ENCODE peak calls at places on chromosomes 7 and 10, in ten cellular contexts. D is sigmoid colon, Z is SK-N-SH, U is esophagus muscularis mucosa, H is transverse colon, X is stomach, S is suprapubic skin, N is HepG2, B is K562, G is GM12878. R is an unnamed sample. For H3K27me3, the result is how much of the 10 kb centered on the place peaks cover.

GRCh38 chr7:82805527-82805960 is 357.1 kb downstream of the PCLO start:
- DNase-seq in X (no peak), G (no peak), H (no peak), D (no peak), Z (peak), N (peak), S (no peak), B (no peak), U (no peak), R (no peak)

GRCh38 chr7:108637049-108637621 is 67.5 kb downstream of the DNAJB9 start:
- DNase-seq in X (no peak), S (no peak), B (no peak), D (no peak), G (no peak), N (no peak), U (no peak), Z (no peak), H (no peak), R (no peak)

GRCh38 chr7:115941703-115942268 is 88.8 kb downstream of the TFEC start:
- DNase-seq in B (no peak), D (no peak), N (no peak), H (no peak), S (no peak), G (no peak), U (no peak), Z (no peak), X (no peak), R (no peak)

GRCh38 chr10:63752318-63752717 is 231.1 kb downstream of the REEP3 start:
- DNase-seq in X (no peak), Z (no peak), S (no peak), U (no peak), N (no peak), H (no peak), B (peak), G (no peak), D (no peak), R (no peak)

GRCh38 chr7:15709978-15710377 is 23.5 kb upstream of the MEOX2 start:
- DNase-seq in Z (no peak), N (no peak), S (no peak), U (no peak), B (no peak), G (no peak), H (no peak), D (no peak), X (no peak), R (no peak)

GRCh38 chr7:75844158-75844557 is 30.6 kb upstream of the CCL24 start:
- DNase-seq in H (no peak), N (no peak), U (no peak), S (no peak), X (no peak), Z (no peak), D (no peak), G (no peak), B (no peak), R (no peak)

GRCh38 chr7:120218702-120219101 is 54.3 kb upstream of the KCND2 start:
- DNase-seq in G (no peak), N (no peak), D (peak), U (no peak), X (no peak), B (no peak), S (no peak), H (no peak), Z (no peak), R (no peak)

GRCh38 chr10:32379314-32379949 is 32.5 kb upstream of the EPC1 start:
- DNase-seq in S (no peak), H (no peak), D (no peak), N (peak), G (no peak), X (no peak), B (peak), U (no peak), Z (peak), R (no peak)

GRCh38 chr10:105950410-105950809 is 1214.1 kb downstream of the SORCS1 start:
- DNase-seq in N (peak), D (peak), U (no peak), S (no peak), Z (peak), X (peak), B (peak), H (peak), G (peak), R (no peak)

GRCh38 chr10:344582-345200 is 209.4 kb downstream of the ZMYND11 start:
- DNase-seq in Z (no peak), X (no peak), U (no peak), H (no peak), N (no peak), D (peak), S (peak), G (no peak), B (no peak), R (no peak)

GRCh38 chr10:110827410-110827809 is 44.3 kb upstream of the PDCD4 start:
- DNase-seq in B (no peak), G (no peak), N (peak), U (no peak), S (no peak), X (no peak), H (no peak), Z (no peak), D (no peak), R (no peak)

GRCh38 chr10:31096161-31096560 is 64.5 kb upstream of the ZNF438 start:
- DNase-seq in G (no peak), Z (peak), B (no peak), H (no peak), S (no peak), N (no peak), D (no peak), X (no peak), U (no peak), R (no peak)

GRCh38 chr7:86991844-86992243 is 67.6 kb downstream of the ELAPOR2 start:
- DNase-seq in N (no peak), X (no peak), G (no peak), U (no peak), B (no peak), D (no peak), S (no peak), H (no peak), Z (no peak), R (no peak)

GRCh38 chr10:12321641-12322040 is 27.7 kb upstream of the CAMK1D start:
- DNase-seq in N (no peak), S (no peak), D (no peak), X (no peak), Z (no peak), B (no peak), H (no peak), G (no peak), U (no peak), R (no peak)

GRCh38 chr10:112175409-112175808 is 8.2 kb downstream of the GPAM start:
- DNase-seq in U (no peak), N (no peak), G (no peak), D (no peak), H (no peak), S (no peak), X (no peak), B (no peak), Z (no peak), R (no peak)

GRCh38 chr7:51344406-51344805 is 27.8 kb upstream of the COBL start:
- DNase-seq in U (no peak), H (no peak), S (no peak), X (peak), G (no peak), N (peak), B (no peak), D (no peak), Z (no peak), R (no peak)
- TF ChIP-seq EP300 in U (no peak), H (no peak), S (no peak), X (no peak), G (no peak), N (no peak), B (no peak), D (no peak), Z (no peak), R (no peak)

GRCh38 chr7:71682841-71683341 is 550.9 kb downstream of the GALNT17 start:
- DNase-seq in G (no peak), S (no peak), X (no peak), N (no peak), U (no peak), B (no peak), H (no peak), Z (no peak), D (no peak), R (no peak)
- TF ChIP-seq POLR2AphosphoS5 in G (no peak), S (no peak), X (no peak), N (no peak), U (no peak), B (no peak), H (no peak), Z (no peak), D (no peak), R (no peak)

GRCh38 chr7:157903715-157904114 is 566.9 kb downstream of the DNAJB6 start:
- DNase-seq in Z (no peak), U (no peak), B (no peak), D (no peak), X (no peak), G (no peak), S (no peak), H (no peak), N (no peak), R (no peak)

GRCh38 chr7:157905740-157906461 is 569.1 kb downstream of the DNAJB6 start:
- DNase-seq in X (no peak), S (no peak), D (peak), N (no peak), U (no peak), B (peak), G (no peak), Z (peak), H (no peak), R (no peak)

GRCh38 chr7:157904211-157904865 is 567.5 kb downstream of the DNAJB6 start:
- DNase-seq in G (no peak), D (no peak), H (no peak), B (no peak), X (no peak), N (no peak), S (no peak), Z (no peak), U (no peak), R (no peak)

GRCh38 chr7:157903296-157903695 is 566.5 kb downstream of the DNAJB6 start:
- DNase-seq in B (no peak), G (no peak), D (no peak), U (no peak), X (no peak), N (no peak), S (no peak), H (no peak), Z (no peak), R (no peak)

DNA sequence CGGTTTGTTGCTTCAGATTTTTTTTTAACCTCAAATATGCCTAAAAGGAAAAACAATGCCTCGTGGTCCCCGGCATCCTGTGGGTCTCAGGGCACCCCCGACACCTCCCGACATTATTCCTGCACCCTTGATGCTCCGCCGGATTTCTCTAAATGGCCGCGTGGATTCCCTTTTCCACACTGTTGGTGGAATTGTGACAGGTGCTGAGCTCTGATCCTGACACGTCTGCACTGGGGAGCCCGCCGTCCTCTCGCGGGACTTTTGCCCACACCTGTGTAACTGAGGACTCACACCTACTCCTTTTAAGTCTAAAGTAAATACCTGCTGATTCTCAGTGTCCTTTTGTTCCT is 568.0 kb downstream of the DNAJB6 start:
- DNase-seq in G (no peak), S (no peak), X (no peak), U (no peak), D (no peak), H (no peak), N (no peak), Z (no peak), B (no peak), R (no peak)
- H3K27me3 ChIP-seq in G (under half), S (under half), X (under half), U (under half), D (under half), H (under half), N (under half), Z (under half), B (half or more), R (under half)

GRCh38 chr7:156096806-156097538 is 284.7 kb upstream of the SHH start:
- DNase-seq in U (no peak), X (no peak), G (no peak), Z (no peak), S (no peak), N (no peak), B (no peak), H (no peak), D (no peak), R (no peak)
- TF ChIP-seq EP300 in U (no peak), X (no peak), G (no peak), Z (no peak), S (no peak), N (no peak), B (no peak), H (no peak), D (no peak), R (no peak)

GRCh38 chr7:151251926-151252835 is 3.7 kb upstream of the SMARCD3 start:
- DNase-seq in Z (peak), H (peak), B (peak), G (no peak), S (peak), N (no peak), D (peak), U (no peak), X (peak), R (peak)
- TF ChIP-seq POLR2AphosphoS5 in Z (peak), H (no peak), B (no peak), G (no peak), S (no peak), N (no peak), D (peak), U (peak), X (peak), R (no peak)

GRCh38 chr7:155470186-155470487 is 12.2 kb downstream of the EN2 start:
- DNase-seq in S (no peak), B (no peak), H (no peak), G (no peak), U (no peak), Z (no peak), D (peak), N (no peak), X (no peak), R (no peak)

GRCh38 chr7:155471728-155472127 is 13.8 kb downstream of the EN2 start:
- DNase-seq in U (no peak), D (peak), X (no peak), Z (no peak), G (no peak), N (no peak), S (no peak), H (no peak), B (no peak), R (no peak)

GRCh38 chr7:155470686-155471638 is 13.0 kb downstream of the EN2 start:
- DNase-seq in S (peak), N (no peak), U (no peak), Z (peak), D (peak), B (no peak), G (no peak), H (no peak), X (no peak), R (no peak)

GRCh38 chr7:155467846-155468821 is 10.2 kb downstream of the EN2 start:
- DNase-seq in U (no peak), X (no peak), S (no peak), B (no peak), G (no peak), Z (peak), N (no peak), D (no peak), H (no peak), R (peak)

DNA sequence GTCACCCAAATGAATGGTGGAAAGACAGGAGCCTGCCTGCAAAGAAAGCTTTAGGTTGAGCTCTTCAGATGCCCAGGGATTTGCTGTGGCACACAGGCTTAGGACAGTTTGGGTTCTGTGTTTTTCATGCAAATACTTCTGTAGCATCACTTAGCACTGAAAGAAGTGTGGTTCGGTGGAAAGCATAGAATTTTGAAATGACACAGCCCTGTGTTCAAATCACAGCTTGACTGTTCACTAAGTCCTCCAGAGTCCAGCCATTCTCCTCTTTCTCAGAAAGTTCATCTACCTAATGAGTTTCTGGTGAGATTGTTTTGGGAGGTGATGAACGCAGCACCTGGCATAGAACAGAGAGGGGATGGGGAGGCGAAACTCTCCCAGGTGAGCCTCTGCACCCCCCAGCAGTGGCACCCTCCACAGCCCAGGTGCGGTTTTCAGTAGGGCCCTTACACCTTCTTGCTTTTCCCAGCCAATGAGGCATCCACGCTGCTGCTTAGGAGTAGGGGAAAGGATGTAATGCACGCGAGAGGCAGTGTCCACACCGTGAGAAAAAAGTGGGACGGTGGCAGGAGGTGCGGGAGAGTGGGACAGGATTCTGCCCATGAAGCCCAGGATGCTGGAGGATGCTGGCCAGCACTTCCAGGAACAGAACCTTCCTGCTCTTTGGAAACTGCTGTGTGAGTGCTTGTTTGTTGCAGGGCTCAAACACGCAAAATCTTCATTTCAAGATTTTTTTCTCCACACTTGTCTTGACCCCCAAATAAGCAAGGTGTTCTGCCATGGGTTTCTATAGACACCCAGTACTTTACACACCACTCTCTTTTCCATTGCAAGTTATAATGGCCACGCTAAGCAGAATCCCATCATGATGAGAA is 11.6 kb downstream of the EN2 start:
- DNase-seq in H (no peak), N (no peak), D (peak), G (no peak), B (no peak), S (no peak), X (no peak), Z (peak), U (no peak), R (no peak)
- H3K27me3 ChIP-seq in H (half or more), N (half or more), D (half or more), G (half or more), B (half or more), S (half or more), X (under half), Z (half or more), U (half or more), R (under half)

GRCh38 chr10:84525120-84525806 is 196.9 kb downstream of the CCSER2 start:
- DNase-seq in X (no peak), D (no peak), Z (no peak), S (no peak), U (no peak), B (peak), H (no peak), N (peak), G (no peak), R (peak)
- TF ChIP-seq EP300 in X (no peak), D (no peak), Z (no peak), S (no peak), U (no peak), B (peak), H (no peak), N (no peak), G (no peak), R (no peak)

GRCh38 chr7:136859798-136860197 is 8.7 kb upstream of the CHRM2 start:
- DNase-seq in S (no peak), B (no peak), U (no peak), H (no peak), Z (no peak), X (no peak), G (no peak), N (no peak), D (no peak), R (no peak)
- TF ChIP-seq POLR2AphosphoS5 in S (no peak), B (no peak), U (no peak), H (no peak), Z (no peak), X (no peak), G (no peak), N (no peak), D (no peak), R (no peak)

DNA sequence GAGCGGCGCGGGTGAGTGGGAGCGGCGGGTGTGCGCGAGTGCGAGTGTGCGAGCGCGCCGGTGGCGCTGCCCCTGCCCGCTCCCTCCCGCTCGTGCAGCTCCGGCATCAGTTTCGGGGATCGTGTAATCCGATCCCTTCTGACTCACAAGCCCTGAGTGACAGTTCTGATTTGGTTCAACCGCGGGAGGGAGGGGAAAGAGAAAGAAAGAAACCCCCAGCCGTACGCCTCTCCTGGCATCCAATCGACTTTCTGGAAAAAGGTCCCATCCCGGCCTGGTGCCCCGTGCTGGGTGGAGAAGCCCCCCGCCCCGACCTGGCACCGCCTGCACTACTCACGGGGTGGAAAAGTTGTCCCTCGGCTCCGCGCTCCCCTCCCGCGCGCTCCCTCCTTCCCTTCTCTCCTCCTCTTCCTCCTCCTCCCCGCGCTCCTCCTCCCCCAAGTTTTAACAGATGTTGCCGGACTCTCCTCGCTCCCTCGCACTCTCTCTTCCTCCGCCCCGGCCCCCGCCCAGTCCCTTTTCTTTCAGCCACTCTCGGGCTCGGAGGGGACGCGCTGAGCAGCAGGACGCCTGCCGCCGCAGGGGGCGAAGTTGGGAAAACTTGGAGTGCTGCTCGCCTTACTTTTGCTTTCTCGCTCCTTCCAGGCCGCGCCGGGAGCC is at the start of gene GLI3:
- DNase-seq in S (peak), G (no peak), U (peak), D (peak), B (peak), Z (peak), N (no peak), X (peak), H (peak), R (peak)
- H3K27me3 ChIP-seq in S (under half), G (under half), U (under half), D (under half), B (under half), Z (half or more), N (half or more), X (under half), H (half or more), R (under half)

DNA sequence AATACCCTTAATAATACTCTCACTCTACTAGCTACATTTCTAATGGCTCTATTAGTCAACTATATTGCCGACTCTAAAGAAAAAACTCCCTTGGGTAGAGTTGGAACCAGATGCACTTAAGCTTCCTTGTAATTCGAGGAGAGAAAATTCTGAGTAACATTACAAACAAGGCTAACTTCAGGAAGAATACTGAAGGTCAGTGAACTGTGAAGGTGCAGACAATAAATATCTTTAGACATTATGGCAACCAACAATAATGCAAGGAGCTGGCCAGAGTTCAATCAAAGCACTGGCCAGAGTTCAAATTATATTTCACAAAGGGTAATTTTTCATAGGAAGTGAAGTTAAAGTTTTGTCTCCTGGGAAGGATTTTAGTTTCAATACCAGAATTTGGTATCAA is 40.7 kb upstream of the MRLN start:
- DNase-seq in G (no peak), N (no peak), X (no peak), B (no peak), U (no peak), D (no peak), S (no peak), Z (no peak), H (no peak), R (no peak)
- TF ChIP-seq EP300 in G (no peak), N (no peak), X (no peak), B (no peak), U (no peak), D (no peak), S (no peak), Z (no peak), H (no peak), R (no peak)